ENCODE peak calls at places on chromosomes 16 and 17, in six cellular contexts. R is breast epithelium, N is prostate gland, B is GM23338, A is endothelial cell of umbilical vein, E is spleen. H is an unnamed sample.
A peak's percentile ranks its signal among the peaks of the same experiment; 100 is the strongest.

GRCh38 chr16:79278506-79278905 is 322.0 kb downstream of the MAF start:
- DNase-seq in A (no peak), B (no peak), R (no peak), N (no peak), E (peak; percentile 82), H (no peak)

GRCh38 chr17:79036609-79037008 is 12.6 kb downstream of the C1QTNF1 start:
- DNase-seq in N (no peak), R (no peak), E (no peak), A (peak; percentile 77), B (no peak), H (no peak)

GRCh38 chr16:85514601-85515318 is 98.4 kb upstream of the GSE1 start:
- DNase-seq in N (peak; percentile 56), E (no peak), R (peak; percentile 65), A (no peak), B (peak; percentile 61), H (peak; percentile 81)

GRCh38 chr17:76969598-76970172 is 101.5 kb downstream of the MGAT5B start:
- DNase-seq in E (peak; percentile 84), A (no peak), N (no peak), R (no peak), B (peak; percentile 92), H (no peak)

GRCh38 chr17:1872976-1873375 is 43.2 kb downstream of the RPA1 start:
- DNase-seq in E (no peak), N (no peak), B (no peak), R (no peak), A (no peak), H (no peak)

GRCh38 chr17:73952136-73952497 is 251.4 kb upstream of the RPL38 start:
- DNase-seq in B (no peak), E (no peak), A (no peak), R (no peak), N (no peak), H (no peak)

GRCh38 chr16:70162041-70162451 is 11.5 kb upstream of the CLEC18C start:
- DNase-seq in E (peak; percentile 19), N (no peak), R (no peak), A (peak; percentile 60), B (no peak), H (no peak)

GRCh38 chr17:41324180-41325075 is 8.9 kb upstream of the KRTAP17-1 start:
- DNase-seq in E (no peak), N (peak; percentile 48), A (no peak), B (peak; percentile 79), R (peak; percentile 66), H (peak; percentile 28)

GRCh38 chr16:68948230-68948910 is 105.0 kb downstream of the TANGO6 start:
- DNase-seq in R (no peak), N (no peak), A (no peak), E (no peak), B (no peak), H (no peak)

GRCh38 chr16:89115216-89115949 is 21.7 kb downstream of the ACSF3 start:
- DNase-seq in B (no peak), A (peak; percentile 37), R (peak; percentile 49), E (peak; percentile 96), N (peak; percentile 13), H (no peak)

GRCh38 chr17:34171245-34171818 is 83.8 kb upstream of the CCL2 start:
- DNase-seq in A (peak; percentile 73), N (peak; percentile 34), R (peak; percentile 41), B (peak; percentile 88), E (no peak), H (peak; percentile 12)

GRCh38 chr16:89035013-89035697 is 58.1 kb upstream of the CBFA2T3 start:
- DNase-seq in B (peak; percentile 38), A (no peak), R (no peak), E (peak; percentile 44), N (no peak), H (no peak)

GRCh38 chr16:28534542-28535373 is 4.0 kb downstream of the NUPR1 start:
- DNase-seq in R (no peak), N (no peak), A (no peak), E (no peak), B (no peak), H (no peak)
- TF ChIP-seq POLR2AphosphoS5 in R (peak; percentile 57), N (no peak), A (no peak), E (no peak), B (no peak), H (no peak)

GRCh38 chr16:57379579-57379978 is 7.3 kb downstream of the CX3CL1 start:
- DNase-seq in N (no peak), R (no peak), A (no peak), E (no peak), B (no peak), H (no peak)

GRCh38 chr16:57376313-57376818 is 4.1 kb downstream of the CX3CL1 start:
- DNase-seq in E (no peak), R (no peak), B (no peak), A (no peak), N (no peak), H (no peak)

GRCh38 chr16:57374067-57374534 is 1.8 kb downstream of the CX3CL1 start:
- DNase-seq in N (peak; percentile 46), B (no peak), E (no peak), A (no peak), R (peak; percentile 57), H (no peak)

GRCh38 chr16:57380671-57381462 is 8.6 kb downstream of the CX3CL1 start:
- DNase-seq in B (no peak), R (peak; percentile 55), N (no peak), A (peak; percentile 68), E (no peak), H (no peak)

GRCh38 chr16:57377080-57377841 is 5.0 kb downstream of the CX3CL1 start:
- DNase-seq in E (no peak), N (no peak), B (peak; percentile 46), R (peak; percentile 55), A (no peak), H (no peak)
- H3K27ac ChIP-seq in E (no peak overlapping the region), N (peak overlapping the region; percentile 35), B (no peak overlapping the region), R (peak overlapping the region; percentile 98), A (no peak overlapping the region), H (no peak overlapping the region)

GRCh38 chr16:2980227-2981176 is at the start of gene PKMYT1:
- DNase-seq in R (peak; percentile 83), B (peak; percentile 90), A (peak; percentile 90), E (peak; percentile 98), N (peak; percentile 85), H (peak; percentile 56)
- TF ChIP-seq POLR2AphosphoS5 in R (peak; percentile 79), B (peak; percentile 90), A (peak; percentile 96), E (peak; percentile 99), N (peak; percentile 81), H (peak; percentile 93)

GRCh38 chr16:84416407-84417321 is 48.3 kb downstream of the ATP2C2 start:
- DNase-seq in A (no peak), N (no peak), B (no peak), E (no peak), R (no peak), H (no peak)

GRCh38 chr16:84411768-84412167 is 43.4 kb downstream of the ATP2C2 start:
- DNase-seq in B (no peak), E (no peak), A (no peak), R (no peak), N (no peak), H (no peak)

GRCh38 chr16:84412262-84412661 is 43.9 kb downstream of the ATP2C2 start:
- DNase-seq in R (no peak), B (no peak), A (no peak), E (no peak), N (no peak), H (no peak)

GRCh38 chr16:84413605-84414004 is 45.3 kb downstream of the ATP2C2 start:
- DNase-seq in R (no peak), B (no peak), A (no peak), N (no peak), E (no peak), H (no peak)

GRCh38 chr16:84414789-84415326 is 46.5 kb downstream of the ATP2C2 start:
- DNase-seq in A (no peak), B (no peak), R (no peak), E (peak; percentile 76), N (no peak), H (no peak)
- H3K27ac ChIP-seq in A (no peak overlapping the region), B (no peak overlapping the region), R (no peak overlapping the region), E (no peak overlapping the region), N (no peak overlapping the region), H (no peak overlapping the region)

DNA sequence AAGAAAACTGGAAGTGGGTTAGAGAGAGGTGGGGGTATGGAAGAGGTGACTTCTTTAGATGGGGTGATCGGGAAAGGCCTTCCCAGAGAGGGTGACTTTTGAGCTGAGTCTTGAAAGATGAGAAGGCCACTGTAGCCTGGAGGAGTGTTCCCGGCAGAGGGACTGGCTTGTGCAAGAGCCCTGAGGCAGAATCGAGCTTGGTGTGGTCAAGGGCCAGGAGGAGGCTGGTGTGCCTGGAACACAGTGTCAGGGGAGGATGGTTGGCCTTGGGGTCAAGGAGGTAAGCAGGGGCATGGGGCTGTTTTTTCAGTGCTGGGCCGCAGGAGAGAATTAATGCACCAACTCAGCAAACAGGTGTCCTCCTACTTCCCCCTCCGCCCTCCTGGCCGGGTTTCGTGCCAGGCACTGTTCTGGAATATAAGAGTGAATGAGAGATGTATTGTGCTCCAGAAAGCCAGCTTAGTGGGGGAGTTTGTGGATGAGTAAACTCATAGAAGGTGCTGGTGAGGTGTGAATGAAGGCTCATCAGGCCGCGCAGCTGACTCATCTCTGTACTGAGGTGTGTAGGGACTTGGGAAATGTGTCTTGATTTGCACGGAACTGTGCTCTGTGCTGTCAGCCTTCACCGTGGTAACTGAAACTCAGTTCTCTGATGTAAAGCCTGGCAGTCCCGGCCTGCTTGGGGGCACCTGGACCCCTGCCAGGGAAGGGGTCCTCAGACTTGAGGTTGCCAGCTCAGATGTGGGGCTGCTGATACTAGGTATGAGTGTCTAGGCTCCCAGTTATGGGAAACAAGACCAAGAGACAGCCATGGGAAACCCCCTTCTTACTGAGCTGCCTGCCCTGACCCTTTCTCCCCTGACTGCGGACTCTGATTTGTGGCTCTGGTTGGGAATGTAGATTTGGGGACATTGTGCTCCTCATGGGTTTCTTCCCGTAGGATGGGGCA is 15.3 kb downstream of the KSR1 start:
- DNase-seq in N (no peak), E (no peak), B (no peak), R (no peak), A (no peak), H (peak; percentile 41)
- TF ChIP-seq POLR2AphosphoS5 in N (no peak), E (no peak), B (no peak), R (no peak), A (no peak), H (no peak)

GRCh38 chr17:39138416-39139136 is 12.9 kb downstream of the PLXDC1 start:
- DNase-seq in B (no peak), N (no peak), E (no peak), R (no peak), A (no peak), H (no peak)
- H3K27ac ChIP-seq in B (no peak overlapping the region), N (no peak overlapping the region), E (no peak overlapping the region), R (peak overlapping the region; percentile 68), A (no peak overlapping the region), H (no peak overlapping the region)